ENCODE peak calls at places on chromosomes 2 and 18, in nine cellular contexts. W is colonic mucosa, G is tibial artery, V is heart left ventricle, B is prostate gland, J is IMR-90, A is keratinocyte, R is HCT116, X is mucosa of descending colon. Y is an unnamed sample. For H3K4me1, the result is how much of the 10 kb centered on the place peaks cover.

GRCh38 chr2:230416061-230416721 is at the start of gene SP100:
- DNase-seq in V (peak), R (peak), B (peak), G (peak), X (peak), W (peak), A (no peak), J (peak), Y (peak)

GRCh38 chr18:58514773-58515172 is 114.1 kb downstream of the ALPK2 start:
- DNase-seq in X (no peak), G (no peak), B (no peak), J (no peak), W (no peak), A (no peak), R (no peak), V (no peak), Y (no peak)

GRCh38 chr2:240990726-240991377 is 7.6 kb upstream of the SNED1 start:
- DNase-seq in X (peak), A (no peak), V (peak), B (no peak), J (no peak), W (no peak), R (no peak), G (peak), Y (peak)

GRCh38 chr2:39837856-39838453 is 58.9 kb upstream of the THUMPD2 start:
- DNase-seq in R (peak), X (no peak), A (peak), V (no peak), W (peak), J (peak), B (no peak), G (no peak), Y (peak)

GRCh38 chr2:120134263-120134662 is 88.9 kb downstream of the TMEM185B start:
- DNase-seq in R (peak), J (peak), X (no peak), V (no peak), A (peak), W (no peak), B (no peak), G (no peak), Y (no peak)

GRCh38 chr18:59631583-59632181 is 65.5 kb downstream of the CCBE1 start:
- DNase-seq in W (no peak), B (no peak), X (no peak), R (peak), A (no peak), G (no peak), J (peak), V (no peak), Y (no peak)

GRCh38 chr2:180291552-180292421 is 284.7 kb upstream of the CWC22 start:
- DNase-seq in A (peak), J (peak), V (no peak), B (no peak), R (peak), G (no peak), X (no peak), W (no peak), Y (no peak)

GRCh38 chr18:57437782-57438668 is 2.9 kb downstream of the ONECUT2 start:
- DNase-seq in A (no peak), J (peak), W (peak), X (peak), G (no peak), V (peak), B (no peak), R (peak), Y (peak)

GRCh38 chr18:27695509-27695908 is 481.4 kb downstream of the CDH2 start:
- DNase-seq in B (no peak), X (no peak), V (no peak), A (no peak), R (no peak), G (no peak), W (no peak), J (no peak), Y (no peak)

GRCh38 chr2:18915227-18915626 is 325.9 kb upstream of the NT5C1B start:
- DNase-seq in A (no peak), J (no peak), G (no peak), B (no peak), V (no peak), X (no peak), W (no peak), R (no peak), Y (no peak)

GRCh38 chr2:28475088-28475580 is 20.7 kb upstream of the PLB1 start:
- DNase-seq in B (no peak), G (no peak), J (no peak), R (no peak), W (no peak), V (no peak), X (no peak), A (no peak), Y (no peak)

GRCh38 chr2:48620604-48621003 is 2.9 kb downstream of the GTF2A1L start:
- DNase-seq in A (no peak), W (no peak), G (no peak), J (no peak), B (no peak), V (no peak), R (no peak), X (no peak), Y (no peak)

GRCh38 chr2:168736636-168737424 is 65.6 kb upstream of the NOSTRIN start:
- DNase-seq in V (no peak), R (no peak), J (no peak), B (no peak), X (no peak), G (no peak), A (no peak), W (no peak), Y (no peak)

GRCh38 chr18:31592520-31593157 is 962 bp downstream of the TTR start:
- DNase-seq in X (no peak), W (no peak), V (no peak), G (no peak), J (no peak), A (no peak), R (no peak), B (no peak), Y (no peak)

GRCh38 chr2:111091811-111092211 is 28.9 kb upstream of the BCL2L11 start:
- DNase-seq in A (no peak), W (no peak), J (no peak), G (no peak), X (no peak), R (no peak), B (no peak), V (no peak), Y (no peak)

GRCh38 chr18:76169733-76170132 is 325.3 kb downstream of the ZNF516 start:
- DNase-seq in W (no peak), B (no peak), X (no peak), R (no peak), G (no peak), V (no peak), J (no peak), A (no peak), Y (no peak)
- TF ChIP-seq CTCF in W (no peak), B (no peak), X (no peak), R (no peak), G (no peak), V (no peak), J (no peak), A (no peak), Y (no peak)

GRCh38 chr2:65436169-65436824 is 3.9 kb upstream of the SPRED2 start:
- DNase-seq in B (peak), J (peak), X (peak), A (peak), V (peak), W (peak), R (peak), G (peak), Y (peak)

GRCh38 chr2:65436825-65437221 is 4.4 kb upstream of the SPRED2 start:
- DNase-seq in W (no peak), X (no peak), G (no peak), B (no peak), J (no peak), A (no peak), V (no peak), R (no peak), Y (no peak)

GRCh38 chr2:65435625-65436168 is 3.3 kb upstream of the SPRED2 start:
- DNase-seq in B (peak), G (peak), R (peak), A (no peak), X (peak), J (peak), V (peak), W (peak), Y (peak)

GRCh38 chr2:65438137-65438899 is 5.9 kb upstream of the SPRED2 start:
- DNase-seq in X (no peak), R (no peak), W (no peak), A (no peak), J (no peak), V (no peak), B (no peak), G (no peak), Y (no peak)

DNA sequence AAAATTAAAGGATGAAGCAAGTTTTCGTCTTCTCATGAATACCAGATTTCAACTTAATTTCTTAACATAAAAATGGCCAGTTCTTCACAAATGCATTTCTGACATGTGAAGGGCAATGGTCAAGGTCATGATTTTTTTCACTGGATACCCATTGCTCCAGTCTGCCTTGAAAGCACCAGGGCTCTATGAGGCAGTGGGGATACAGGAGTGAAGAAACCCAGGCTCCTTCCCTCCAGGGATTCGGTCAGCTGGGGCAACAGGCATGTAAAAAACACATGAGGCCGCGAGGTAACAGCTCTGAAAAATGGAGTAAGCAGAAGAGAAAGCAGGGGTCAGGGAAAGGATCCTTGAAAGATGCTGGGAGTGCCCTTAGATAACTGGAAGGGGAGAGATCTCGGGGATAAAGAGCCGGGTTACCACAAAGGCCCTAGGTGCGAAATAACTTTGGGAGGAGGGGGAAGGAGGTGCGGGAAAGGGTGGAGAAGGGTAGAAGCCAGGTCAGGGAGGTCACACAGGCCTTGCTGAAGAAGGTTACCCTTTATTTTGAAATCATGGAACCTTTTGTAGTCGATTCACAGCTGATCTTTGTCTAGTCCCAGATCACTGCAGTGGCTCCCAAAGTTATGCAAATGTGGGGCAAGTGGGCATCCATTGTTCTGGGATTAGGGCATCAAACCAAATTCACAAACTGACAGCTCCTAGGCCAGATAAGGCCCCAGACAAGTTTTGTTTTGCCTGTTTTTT is 5.2 kb upstream of the SPRED2 start:
- DNase-seq in W (no peak), A (no peak), G (no peak), R (no peak), B (no peak), J (no peak), V (no peak), X (no peak), Y (no peak)
- H3K4me3 ChIP-seq in W (no peak), A (peak), G (no peak), R (peak), B (no peak), J (no peak), V (no peak), X (no peak), Y (no peak)

GRCh38 chr18:8609711-8610441 is 639 bp downstream of the RAB12 start:
- DNase-seq in V (no peak), B (no peak), X (peak), J (no peak), G (no peak), R (no peak), W (no peak), A (no peak), Y (peak)
- H3K4me1 ChIP-seq in V (under half), B (under half), X (under half), J (under half), G (under half), R (under half), W (under half), A (under half), Y (under half)

DNA sequence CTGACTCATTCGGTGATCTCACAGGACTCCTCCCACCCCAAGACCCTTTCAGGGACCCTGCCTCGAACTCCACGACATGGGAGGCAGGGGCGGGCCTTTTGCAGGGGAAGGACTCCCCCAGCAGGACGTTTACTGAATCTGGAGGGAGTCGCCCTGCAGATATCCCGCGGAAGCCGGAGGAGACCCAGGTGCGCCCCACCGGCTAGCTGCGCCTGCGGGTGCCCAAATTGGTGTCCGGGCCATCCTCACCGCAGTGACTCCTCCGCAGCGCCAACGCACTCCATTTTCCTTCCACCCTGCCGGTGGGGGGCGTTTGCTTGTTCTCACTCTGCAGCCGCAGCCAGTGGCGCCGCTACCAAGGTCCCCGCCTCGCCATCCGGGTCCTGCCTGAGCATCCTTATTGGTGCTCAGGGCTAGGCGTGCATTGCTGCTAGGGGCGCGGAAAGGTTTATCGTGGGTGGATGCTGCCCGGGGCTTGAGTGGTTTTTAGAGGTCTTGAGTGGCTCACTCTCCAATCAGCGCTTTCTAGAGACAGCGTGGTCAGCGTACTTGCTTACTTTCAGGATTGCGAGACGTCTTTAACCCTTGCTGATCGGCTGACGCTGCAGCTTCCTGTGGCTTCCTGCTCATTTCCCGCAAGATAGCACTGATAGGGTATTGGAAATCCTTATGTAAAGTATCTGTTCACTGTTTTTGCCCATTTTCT is 81.4 kb downstream of the BIN1 start:
- DNase-seq in W (peak), J (peak), R (no peak), X (peak), B (no peak), G (peak), V (peak), A (no peak), Y (peak)
- TF ChIP-seq CTCF in W (no peak), J (peak), R (no peak), X (no peak), B (no peak), G (no peak), V (peak), A (no peak), Y (peak)

DNA sequence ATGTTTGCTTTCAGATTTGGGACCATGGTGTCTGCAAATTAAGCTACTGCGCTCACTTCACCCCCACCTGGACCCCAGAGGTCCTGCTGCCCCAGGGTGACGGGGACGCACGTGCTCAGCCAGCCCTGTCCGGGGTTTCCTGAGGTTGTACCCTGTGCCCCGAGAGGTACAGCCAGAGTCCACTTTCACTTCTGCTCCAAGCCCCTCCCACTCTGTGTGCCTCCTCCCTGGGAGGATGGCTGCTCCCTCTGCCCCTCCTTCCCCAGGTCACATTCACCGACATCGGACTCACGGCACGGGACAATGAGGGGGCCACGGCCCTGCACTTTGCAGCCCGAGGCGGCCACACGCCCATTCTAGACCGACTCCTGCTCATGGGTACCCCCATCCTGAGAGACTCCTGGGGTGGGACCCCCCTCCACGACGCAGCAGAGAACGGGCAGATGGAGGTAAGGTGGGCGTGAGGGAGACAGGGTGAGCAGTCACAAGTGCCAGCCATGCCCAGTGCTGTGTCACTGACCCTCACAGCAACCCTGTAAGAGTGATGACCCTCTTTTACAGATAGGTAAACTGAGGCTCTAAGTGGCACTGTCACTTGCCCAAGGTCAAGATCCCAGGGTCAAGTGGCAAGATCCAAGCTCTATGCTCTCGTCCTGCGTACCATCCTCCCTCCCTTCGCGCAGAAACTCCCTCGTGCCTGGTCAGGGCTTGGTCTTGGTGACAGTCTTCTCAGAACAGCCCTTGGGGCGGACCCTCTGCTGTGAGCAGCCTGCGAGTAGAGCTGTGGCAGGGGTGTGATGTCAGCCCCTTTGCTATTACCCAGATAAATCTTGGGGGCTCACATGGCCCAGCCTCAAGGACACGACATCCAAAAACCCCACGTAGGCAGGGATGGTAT is 7.6 kb downstream of the ESPNL start:
- DNase-seq in A (no peak), X (peak), V (peak), W (peak), B (no peak), G (peak), R (no peak), J (no peak), Y (peak)
- H3K4me3 ChIP-seq in A (no peak), X (no peak), V (no peak), W (peak), B (no peak), G (no peak), R (no peak), J (no peak), Y (no peak)

GRCh38 chr2:128311755-128312341 is 6.8 kb downstream of the HS6ST1 start:
- DNase-seq in V (peak), B (no peak), X (peak), R (no peak), W (peak), J (no peak), A (no peak), G (peak), Y (no peak)
- H3K4me1 ChIP-seq in V (under half), B (under half), X (under half), R (under half), W (under half), J (half or more), A (under half), G (half or more), Y (under half)

GRCh38 chr2:99085400-99085799 is 56.1 kb upstream of the C2orf15 start:
- DNase-seq in A (no peak), V (no peak), R (no peak), W (no peak), B (no peak), X (no peak), G (no peak), J (no peak), Y (no peak)
- TF ChIP-seq CTCF in A (peak), V (peak), R (peak), W (peak), B (no peak), X (no peak), G (no peak), J (peak), Y (no peak)

GRCh38 chr2:100320547-100321180 is 1.6 kb downstream of the LONRF2 start:
- DNase-seq in J (no peak), R (no peak), X (no peak), W (no peak), B (peak), A (no peak), G (no peak), V (no peak), Y (no peak)
- H3K4me3 ChIP-seq in J (no peak), R (no peak), X (no peak), W (no peak), B (peak), A (no peak), G (peak), V (peak), Y (peak)

GRCh38 chr18:24057804-24058203 is 43.2 kb downstream of the TTC39C start:
- DNase-seq in V (no peak), G (no peak), A (no peak), J (no peak), W (no peak), X (no peak), R (no peak), B (no peak), Y (no peak)
- H3K4me1 ChIP-seq in V (under half), G (under half), A (under half), J (under half), W (under half), X (under half), R (under half), B (under half), Y (under half)

DNA sequence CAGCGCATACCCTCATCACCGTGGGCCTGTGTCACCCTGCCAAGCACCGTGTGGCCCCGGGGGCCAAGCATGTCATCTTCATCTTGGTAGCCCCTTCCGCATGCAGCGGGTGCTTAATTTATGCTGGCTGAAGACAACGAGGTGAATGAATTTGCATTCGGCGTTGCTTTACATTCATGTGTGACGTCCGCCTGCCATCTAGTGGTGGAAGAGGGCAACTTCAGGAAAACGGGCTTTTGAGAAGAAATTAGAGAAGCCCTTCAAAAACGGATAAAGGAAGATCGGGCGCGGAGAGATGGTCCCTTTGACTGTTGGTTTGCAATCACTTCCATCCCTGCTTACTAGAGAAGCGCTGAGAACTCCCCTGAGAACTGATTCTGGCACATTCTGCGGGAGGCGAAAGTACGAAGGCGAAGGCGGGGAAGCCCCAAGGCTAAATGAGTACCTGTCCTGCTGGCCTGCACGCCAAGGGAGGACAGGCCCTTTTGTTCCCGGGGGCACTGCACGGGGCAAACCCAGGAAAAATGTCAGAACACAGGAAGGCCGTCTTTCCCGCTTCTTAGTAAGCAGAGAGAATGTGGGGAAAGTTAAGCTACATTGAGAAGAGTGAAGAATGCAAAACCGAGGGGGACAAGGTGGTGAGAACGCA is 145.9 kb downstream of the ZNF516 start:
- DNase-seq in A (peak), X (no peak), B (peak), J (peak), G (no peak), W (peak), V (no peak), R (peak), Y (peak)
- TF ChIP-seq CTCF in A (peak), X (peak), B (peak), J (peak), G (peak), W (peak), V (peak), R (peak), Y (peak)

Y was measured in pancreas.